ENCODE peak calls at places on chromosome 4, in seven cellular contexts. I, C, V, J, U, B and L are unnamed samples. For H3K4me1, the result is how much of the 10 kb centered on the place peaks cover.

GRCh38 chr4:24995346-24995745 is 35.4 kb downstream of the LGI2 start:
- DNase-seq in B (no peak), V (no peak), J (no peak), U (no peak), I (no peak), C (no peak), L (no peak)

GRCh38 chr4:82217986-82218715 is 155.6 kb downstream of the HNRNPD start:
- DNase-seq in C (no peak), J (no peak), U (no peak), I (no peak), B (no peak), V (no peak), L (peak)

GRCh38 chr4:26407466-26407865 is 82.8 kb downstream of the CCKAR start:
- DNase-seq in J (no peak), V (no peak), U (no peak), B (no peak), C (no peak), I (no peak), L (no peak)

GRCh38 chr4:47031713-47032404 is 492 bp downstream of the GABRB1 start:
- DNase-seq in V (peak), U (no peak), B (no peak), C (no peak), I (no peak), J (no peak), L (no peak)

GRCh38 chr4:186622788-186623464 is 67.6 kb upstream of the MTNR1A start:
- DNase-seq in I (no peak), U (no peak), V (no peak), C (no peak), J (no peak), B (no peak), L (no peak)

GRCh38 chr4:56692576-56692975 is 11.5 kb upstream of the HOPX start:
- DNase-seq in I (no peak), J (no peak), C (no peak), V (no peak), B (no peak), U (no peak), L (no peak)

GRCh38 chr4:190121759-190122158 is 51.8 kb upstream of the DUX4 start:
- DNase-seq in V (peak), J (no peak), B (no peak), I (peak), U (no peak), C (no peak), L (no peak)

GRCh38 chr4:112253382-112254000 is 21.9 kb downstream of the AP1AR start:
- DNase-seq in B (no peak), C (no peak), U (no peak), I (no peak), V (no peak), J (no peak), L (no peak)

GRCh38 chr4:94304365-94304971 is 38.2 kb downstream of the HPGDS start:
- DNase-seq in U (peak), C (peak), B (no peak), J (no peak), I (no peak), V (no peak), L (peak)

GRCh38 chr4:90730752-90731151 is 603.6 kb downstream of the CCSER1 start:
- DNase-seq in V (no peak), B (no peak), U (no peak), C (no peak), J (no peak), I (no peak), L (no peak)

GRCh38 chr4:128597515-128597914 is 212.0 kb upstream of the JADE1 start:
- DNase-seq in B (no peak), J (no peak), U (no peak), V (no peak), C (no peak), I (no peak), L (no peak)

GRCh38 chr4:104420766-104421165 is 73.9 kb downstream of the CXXC4 start:
- DNase-seq in V (no peak), B (no peak), U (no peak), C (no peak), J (no peak), I (no peak), L (no peak)

GRCh38 chr4:150268444-150268843 is 190.2 kb downstream of the DCLK2 start:
- DNase-seq in C (no peak), I (no peak), B (no peak), J (no peak), V (no peak), U (no peak), L (no peak)

GRCh38 chr4:150828159-150828558 is 186.9 kb downstream of the LRBA start:
- DNase-seq in C (no peak), V (no peak), J (peak), I (no peak), U (no peak), B (no peak), L (no peak)

GRCh38 chr4:125461676-125462363 is 147.1 kb downstream of the FAT4 start:
- DNase-seq in C (no peak), U (no peak), J (no peak), B (no peak), I (no peak), V (no peak), L (no peak)

GRCh38 chr4:116150152-116150551 is 935.2 kb downstream of the TRAM1L1 start:
- DNase-seq in I (no peak), J (no peak), C (no peak), B (no peak), U (no peak), V (no peak), L (no peak)

GRCh38 chr4:16993966-16994840 is 95.8 kb upstream of the LDB2 start:
- DNase-seq in I (no peak), J (no peak), V (no peak), U (no peak), B (no peak), C (no peak), L (no peak)

DNA sequence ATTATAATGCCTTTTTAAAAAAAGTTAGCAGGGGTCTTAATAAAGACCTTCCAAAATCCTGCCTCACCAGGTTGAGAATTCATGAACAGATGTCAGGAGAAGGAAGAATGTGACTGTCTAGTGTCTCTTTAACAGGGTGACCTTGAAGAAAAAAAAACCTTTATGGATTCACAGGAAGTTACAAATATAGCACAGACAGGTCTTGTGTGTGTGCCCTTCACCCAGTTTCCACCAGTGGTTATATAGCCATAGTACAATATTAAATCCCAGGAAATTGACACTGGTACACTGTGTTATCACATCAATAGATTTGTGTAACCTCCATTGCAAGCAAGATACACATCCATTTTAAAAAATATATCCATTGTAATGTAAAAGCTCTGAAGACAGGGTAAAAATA is 43.7 kb downstream of the HADH start:
- DNase-seq in U (no peak), I (no peak), V (no peak), C (no peak), J (no peak), B (no peak), L (no peak)
- H3K4me1 ChIP-seq in U (under half), I (under half), V (under half), C (under half), J (half or more), B (under half), L (half or more)

DNA sequence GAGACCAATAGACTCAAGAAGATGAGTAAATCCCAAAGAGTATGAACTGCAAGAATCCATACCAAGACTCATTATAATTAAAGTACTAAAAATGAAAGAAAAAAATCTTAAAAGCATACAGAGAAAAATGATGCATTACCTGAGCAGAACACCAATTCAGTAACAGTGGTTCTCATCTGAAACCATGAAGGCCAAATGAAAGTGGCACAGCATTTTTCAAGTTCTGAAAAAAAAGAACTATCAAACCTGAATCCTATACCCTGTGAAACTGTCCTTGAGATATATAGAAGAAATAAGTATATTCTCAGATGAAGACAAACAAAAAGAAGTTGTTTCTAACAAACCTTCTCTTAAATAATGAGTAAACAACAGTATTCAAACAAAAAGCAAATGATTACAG is 39.6 kb upstream of the TMPRSS11A start:
- DNase-seq in V (no peak), I (no peak), U (no peak), C (no peak), B (no peak), J (no peak), L (no peak)
- H3K4me1 ChIP-seq in V (under half), I (under half), U (under half), C (under half), B (under half), J (under half), L (under half)

GRCh38 chr4:168360271-168360670 is 41.7 kb upstream of the DDX60 start:
- DNase-seq in J (no peak), I (no peak), B (no peak), U (no peak), V (no peak), C (no peak), L (no peak)

GRCh38 chr4:168362025-168362401 is 43.5 kb upstream of the DDX60 start:
- DNase-seq in U (no peak), V (no peak), I (no peak), C (no peak), B (no peak), J (no peak), L (no peak)

GRCh38 chr4:168367065-168367464 is 48.5 kb upstream of the DDX60 start:
- DNase-seq in U (no peak), V (no peak), B (no peak), I (no peak), J (no peak), C (no peak), L (no peak)

GRCh38 chr4:168357941-168358340 is 39.4 kb upstream of the DDX60 start:
- DNase-seq in V (no peak), J (no peak), B (no peak), I (no peak), U (no peak), C (no peak), L (no peak)

DNA sequence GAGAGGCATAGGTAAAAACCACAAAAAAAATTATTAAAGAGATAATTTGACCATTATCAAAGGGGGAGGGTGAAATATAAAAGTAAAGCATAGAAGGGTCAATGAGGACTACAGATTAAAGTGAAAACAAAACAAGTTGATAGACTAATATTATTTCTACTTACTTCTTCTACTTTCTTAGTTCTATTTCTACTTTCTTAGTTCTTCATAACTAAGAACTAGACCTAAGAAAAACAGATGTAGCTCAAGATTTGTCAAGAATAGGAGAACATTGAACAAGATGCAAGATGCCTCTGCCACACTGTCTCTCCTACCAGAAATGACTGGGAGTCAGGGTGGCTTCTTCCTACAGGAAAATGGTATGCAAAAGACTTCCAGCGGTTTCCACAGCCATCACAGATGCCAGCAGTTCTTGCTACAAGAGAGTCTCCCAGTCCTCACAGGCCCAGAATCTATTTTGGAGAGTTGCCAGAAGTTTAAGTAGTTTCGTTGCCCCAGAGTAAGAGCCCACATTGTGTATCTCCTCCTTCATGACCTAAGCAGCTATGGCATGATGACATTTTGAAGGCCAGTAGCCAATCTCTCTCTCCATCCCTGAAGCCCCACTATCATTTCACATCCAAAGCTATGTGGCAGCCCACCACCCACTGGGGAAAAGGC is 42.9 kb upstream of the DDX60 start:
- DNase-seq in C (no peak), J (no peak), I (no peak), V (no peak), B (no peak), U (no peak), L (no peak)
- H3K4me1 ChIP-seq in C (under half), J (under half), I (under half), V (under half), B (under half), U (under half), L (under half)

DNA sequence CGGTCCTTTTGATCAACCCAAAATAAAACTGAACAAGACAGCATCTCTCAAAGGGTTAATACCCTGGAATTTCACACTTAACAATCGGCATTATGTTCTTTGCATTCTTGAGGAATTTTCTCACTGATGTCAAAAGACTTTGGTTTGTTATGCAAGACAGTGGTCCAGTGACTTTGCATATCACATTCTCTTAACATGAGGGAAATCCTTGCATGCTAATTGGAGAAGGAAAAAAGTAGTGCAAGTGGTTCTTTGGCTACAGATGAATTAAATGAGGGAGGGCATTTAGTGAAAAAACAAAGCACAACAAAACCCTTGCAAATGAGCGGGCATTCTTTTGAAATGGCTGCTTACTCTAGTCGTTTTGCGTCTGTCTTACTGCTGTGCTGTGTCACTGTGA is 105.1 kb upstream of the LIMCH1 start:
- DNase-seq in C (peak), V (no peak), B (no peak), I (no peak), J (no peak), U (no peak), L (no peak)
- H3K4me1 ChIP-seq in C (half or more), V (under half), B (under half), I (half or more), J (under half), U (under half), L (under half)

GRCh38 chr4:76208005-76208765 is 5.4 kb downstream of the SCARB2 start:
- DNase-seq in V (peak), C (peak), U (peak), I (peak), B (peak), J (no peak), L (no peak)
- H3K4me1 ChIP-seq in V (half or more), C (under half), U (under half), I (half or more), B (under half), J (under half), L (under half)

DNA sequence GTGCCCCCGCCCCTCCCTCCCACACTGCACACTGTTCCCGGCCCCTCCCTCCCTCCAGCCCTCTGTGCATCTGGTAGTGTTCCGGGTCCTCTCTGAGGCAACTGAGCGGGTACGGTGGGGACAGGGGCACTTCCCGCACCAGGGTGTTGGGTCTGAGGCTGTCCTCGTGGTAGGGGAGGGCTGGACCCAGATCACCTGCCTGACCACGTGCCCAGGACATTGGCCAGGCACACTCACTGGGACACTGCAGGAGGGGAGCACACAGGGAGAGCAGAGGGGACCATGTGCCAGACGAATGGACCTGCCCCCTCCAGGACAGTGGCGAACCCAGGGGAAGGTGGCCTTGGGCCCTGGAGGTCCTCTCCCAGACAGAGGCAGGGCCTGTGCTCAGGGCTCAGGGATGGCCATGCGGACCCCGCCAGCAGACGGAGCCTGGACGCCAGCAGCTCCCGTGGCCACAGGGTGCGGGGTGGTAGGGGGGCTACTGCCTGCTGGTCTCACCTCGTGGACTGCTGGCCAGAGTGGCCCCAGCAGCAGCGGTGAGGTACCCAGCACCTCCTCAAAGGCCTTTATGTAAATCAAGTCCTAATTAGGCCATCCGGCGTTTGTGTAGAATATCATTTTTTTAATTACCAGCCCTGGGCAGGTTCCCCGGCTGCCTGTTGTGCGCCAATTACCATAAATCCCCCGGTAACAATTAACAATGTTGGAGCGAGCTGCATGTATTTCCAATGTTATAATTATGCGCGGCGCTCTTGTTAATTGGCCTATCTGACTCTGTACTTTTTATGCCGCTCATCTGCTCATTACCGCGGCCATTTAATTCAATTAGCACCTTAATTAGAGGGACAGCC is 106.9 kb downstream of the FAM53A start:
- DNase-seq in C (no peak), U (no peak), J (no peak), I (no peak), V (no peak), B (no peak), L (no peak)
- H3K4me1 ChIP-seq in C (under half), U (half or more), J (under half), I (under half), V (under half), B (under half), L (under half)

GRCh38 chr4:184370711-184371389 is 103.5 kb downstream of the IRF2 start:
- DNase-seq in U (peak), C (no peak), I (no peak), B (no peak), J (no peak), V (no peak), L (no peak)

GRCh38 chr4:184368290-184368689 is 106.1 kb downstream of the IRF2 start:
- DNase-seq in J (no peak), V (no peak), I (no peak), U (no peak), C (no peak), B (no peak), L (no peak)

GRCh38 chr4:184368731-184369130 is 105.6 kb downstream of the IRF2 start:
- DNase-seq in C (no peak), B (no peak), U (no peak), I (no peak), V (no peak), J (no peak), L (no peak)

GRCh38 chr4:184371390-184371787 is 103.0 kb downstream of the IRF2 start:
- DNase-seq in V (no peak), I (no peak), J (no peak), B (no peak), C (no peak), U (no peak), L (no peak)

GRCh38 chr4:184369871-184370270 is 104.5 kb downstream of the IRF2 start:
- DNase-seq in C (no peak), U (no peak), B (no peak), J (no peak), V (no peak), I (no peak), L (no peak)
- H3K4me1 ChIP-seq in C (under half), U (under half), B (under half), J (under half), V (under half), I (under half), L (under half)

GRCh38 chr4:2797188-2797544 is 4.3 kb downstream of the SH3BP2 start:
- DNase-seq in C (no peak), U (no peak), V (no peak), J (no peak), B (no peak), I (peak), L (no peak)

GRCh38 chr4:2799971-2800690 is 7.2 kb downstream of the SH3BP2 start:
- DNase-seq in B (no peak), I (peak), V (peak), J (no peak), U (no peak), C (peak), L (peak)

GRCh38 chr4:2799444-2799911 is 6.6 kb downstream of the SH3BP2 start:
- DNase-seq in C (no peak), I (peak), B (no peak), U (no peak), V (peak), J (no peak), L (no peak)

GRCh38 chr4:2797545-2798305 is 4.8 kb downstream of the SH3BP2 start:
- DNase-seq in U (no peak), V (peak), J (no peak), C (no peak), I (peak), B (no peak), L (no peak)

DNA sequence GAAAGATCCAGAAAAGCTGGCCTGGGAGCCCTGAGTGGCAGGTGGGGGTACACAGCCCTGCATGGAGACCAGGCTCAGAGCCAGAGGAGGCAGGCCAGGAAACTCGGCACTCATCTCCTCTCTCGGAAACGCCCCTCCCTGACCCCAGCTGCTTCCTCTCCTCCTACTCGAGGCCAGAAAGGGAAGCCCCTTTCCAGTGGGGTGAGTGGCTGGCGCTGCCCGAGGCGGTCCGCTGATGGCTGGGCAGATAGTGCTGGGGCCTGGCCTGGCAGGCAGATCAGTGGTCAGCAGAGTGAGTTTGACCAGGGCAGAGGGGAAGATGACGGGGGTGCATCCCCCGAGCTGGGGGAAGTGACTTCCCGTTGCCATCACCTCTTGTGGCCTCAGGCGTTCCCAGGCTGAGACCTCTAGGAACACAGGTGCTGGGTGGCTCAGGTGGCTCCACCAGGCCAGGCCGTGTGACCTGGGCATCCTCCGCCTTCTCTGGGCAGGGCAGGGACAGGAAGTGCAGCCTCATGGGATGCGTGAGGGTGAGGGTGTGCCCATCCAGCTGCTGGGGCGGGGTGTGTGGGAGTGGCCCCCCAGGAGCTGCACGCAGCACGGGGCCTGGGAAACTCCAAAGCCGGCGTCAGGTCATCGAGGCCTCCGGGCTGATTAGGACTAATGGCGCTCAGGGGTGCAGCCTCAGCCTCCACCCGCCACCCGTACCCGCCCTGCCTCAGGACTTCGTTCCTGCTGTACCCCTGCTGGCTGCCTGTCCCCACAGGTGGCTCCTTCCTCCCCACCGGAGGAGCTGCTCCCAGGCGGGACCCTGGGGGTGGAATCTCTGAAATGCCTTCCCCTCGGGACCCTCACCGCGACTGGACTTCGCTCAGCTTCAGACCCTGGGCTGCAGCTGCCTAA is 5.8 kb downstream of the SH3BP2 start:
- DNase-seq in I (peak), V (peak), U (no peak), B (peak), C (peak), J (no peak), L (peak)
- H3K4me1 ChIP-seq in I (half or more), V (half or more), U (half or more), B (half or more), C (half or more), J (half or more), L (under half)